ENCODE peak calls at places on chromosomes 5 and 9, in four cellular contexts. T is cardiac fibroblast, M is uterus, P is Panc1. F is an unnamed sample.

GRCh38 chr5:133396187-133396621 is 216.1 kb downstream of the FSTL4 start:
- DNase-seq in T (no peak), M (no peak), P (no peak), F (no peak)

GRCh38 chr5:72920690-72921089 is 35.2 kb upstream of the FCHO2 start:
- DNase-seq in T (peak; percentile 60), M (no peak), P (peak; percentile 45), F (peak; percentile 29)

GRCh38 chr5:154198611-154199230 is 8.2 kb downstream of the GALNT10 start:
- DNase-seq in T (peak; percentile 91), M (no peak), P (peak; percentile 80), F (peak; percentile 24)

GRCh38 chr5:157540124-157540523 is 35.5 kb downstream of the ADAM19 start:
- DNase-seq in T (no peak), M (no peak), P (no peak), F (no peak)

GRCh38 chr5:170809551-170809950 is 26.0 kb downstream of the GABRP start:
- DNase-seq in T (peak; percentile 83), M (no peak), P (no peak), F (peak; percentile 28)

GRCh38 chr9:127567119-127567897 is 44.8 kb upstream of the STXBP1 start:
- DNase-seq in T (peak; percentile 63), M (peak; percentile 56), P (no peak), F (no peak)

GRCh38 chr9:91832322-91832721 is 117.7 kb downstream of the ROR2 start:
- DNase-seq in T (no peak), M (no peak), P (no peak), F (no peak)

GRCh38 chr9:83906144-83906543 is 15.1 kb downstream of the KIF27 start:
- DNase-seq in T (no peak), M (no peak), P (no peak), F (no peak)

GRCh38 chr5:107937198-107937597 is 266.5 kb upstream of the EFNA5 start:
- DNase-seq in T (no peak), M (no peak), P (no peak), F (no peak)

GRCh38 chr9:111621895-111622480 is 9.1 kb upstream of the DNAJC25 start:
- DNase-seq in T (peak; percentile 72), M (peak; percentile 20), P (peak; percentile 51), F (no peak)

GRCh38 chr9:129602598-129603415 is 18.1 kb downstream of the C9orf50 start:
- DNase-seq in T (no peak), M (no peak), P (no peak), F (no peak)

GRCh38 chr5:153896117-153896516 is 142.6 kb downstream of the FAM114A2 start:
- DNase-seq in T (peak; percentile 53), M (no peak), P (no peak), F (no peak)

GRCh38 chr9:27336829-27337228 is 39.9 kb upstream of the EQTN start:
- DNase-seq in T (no peak), M (no peak), P (no peak), F (no peak)

GRCh38 chr9:81753436-81753835 is 64.1 kb upstream of the TLE1 start:
- DNase-seq in T (no peak), M (no peak), P (no peak), F (no peak)

GRCh38 chr5:139569276-139569955 is 8.3 kb downstream of the UBE2D2 start:
- DNase-seq in T (peak; percentile 20), M (no peak), P (no peak), F (no peak)

GRCh38 chr9:77598961-77599360 is 49.2 kb downstream of the GNA14 start:
- DNase-seq in T (no peak), M (no peak), P (no peak), F (no peak)

GRCh38 chr9:79526149-79526672 is 45.6 kb upstream of the TLE4 start:
- DNase-seq in T (no peak), M (no peak), P (no peak), F (no peak)

GRCh38 chr9:123607987-123608565 is 252.1 kb downstream of the CRB2 start:
- DNase-seq in T (no peak), M (no peak), P (no peak), F (no peak)

GRCh38 chr5:1885476-1885755 is 2.7 kb upstream of the IRX4 start:
- DNase-seq in T (no peak), M (no peak), P (no peak), F (no peak)

GRCh38 chr9:15146121-15146820 is 160.7 kb downstream of the TTC39B start:
- DNase-seq in T (no peak), M (no peak), P (no peak), F (no peak)

GRCh38 chr5:169547508-169547907 is 36.1 kb upstream of the SPDL1 start:
- DNase-seq in T (peak; percentile 34), M (no peak), P (no peak), F (no peak)

GRCh38 chr9:115636596-115636995 is 517.0 kb upstream of the PAPPA start:
- DNase-seq in T (no peak), M (no peak), P (no peak), F (no peak)

GRCh38 chr9:127165096-127165495 is 42.7 kb upstream of the ANGPTL2 start:
- DNase-seq in T (no peak), M (peak; percentile 8), P (no peak), F (no peak)

GRCh38 chr5:160199410-160199911 is 29.8 kb upstream of the FABP6 start:
- DNase-seq in T (peak; percentile 55), M (peak; percentile 37), P (no peak), F (no peak)

GRCh38 chr5:40578501-40579451 is 100.9 kb upstream of the PTGER4 start:
- DNase-seq in T (peak; percentile 83), M (no peak), P (peak; percentile 78), F (no peak)

GRCh38 chr5:79133657-79134451 is 22.2 kb downstream of the BHMT start:
- DNase-seq in T (peak; percentile 91), M (peak; percentile 81), P (peak; percentile 78), F (peak; percentile 76)

GRCh38 chr5:122030251-122030650 is 47.8 kb downstream of the LOX start:
- DNase-seq in T (no peak), M (no peak), P (no peak), F (no peak)

GRCh38 chr9:91253488-91253887 is 108.2 kb downstream of the AUH start:
- DNase-seq in T (no peak), M (no peak), P (no peak), F (no peak)

GRCh38 chr9:34343090-34343489 is 13.7 kb downstream of the NUDT2 start:
- DNase-seq in T (no peak), M (peak; percentile 62), P (no peak), F (no peak)

GRCh38 chr9:93674580-93675335 is 98.4 kb downstream of the PHF2 start:
- DNase-seq in T (no peak), M (peak; percentile 10), P (no peak), F (no peak)

GRCh38 chr9:26326473-26327044 is 566.0 kb downstream of the CAAP1 start:
- DNase-seq in T (peak; percentile 84), M (no peak), P (peak; percentile 28), F (peak; percentile 60)

GRCh38 chr5:108983456-108984092 is 235.9 kb downstream of the FER start:
- DNase-seq in T (peak; percentile 33), M (no peak), P (no peak), F (no peak)

GRCh38 chr5:171291371-171291770 is 17.7 kb upstream of the TLX3 start:
- DNase-seq in T (no peak), M (no peak), P (no peak), F (no peak)

GRCh38 chr9:114214181-114214580 is 58.8 kb downstream of the COL27A1 start:
- DNase-seq in T (peak; percentile 36), M (peak; percentile 42), P (no peak), F (no peak)
- H3K4me3 ChIP-seq in T (no peak overlapping the region), M (no peak overlapping the region), P (no peak overlapping the region), F (no peak overlapping the region)

GRCh38 chr9:4849364-4849763 is 56.6 kb downstream of the RCL1 start:
- DNase-seq in T (no peak), M (no peak), P (no peak), F (no peak)
- TF ChIP-seq CTCF in T (no peak), M (no peak), P (no peak), F (no peak)

GRCh38 chr5:34499001-34499734 is 157.0 kb upstream of the RAI14 start:
- DNase-seq in T (peak; percentile 89), M (no peak), P (peak; percentile 66), F (peak; percentile 43)
- H3K4me3 ChIP-seq in T (no peak overlapping the region), M (no peak overlapping the region), P (no peak overlapping the region), F (no peak overlapping the region)

DNA sequence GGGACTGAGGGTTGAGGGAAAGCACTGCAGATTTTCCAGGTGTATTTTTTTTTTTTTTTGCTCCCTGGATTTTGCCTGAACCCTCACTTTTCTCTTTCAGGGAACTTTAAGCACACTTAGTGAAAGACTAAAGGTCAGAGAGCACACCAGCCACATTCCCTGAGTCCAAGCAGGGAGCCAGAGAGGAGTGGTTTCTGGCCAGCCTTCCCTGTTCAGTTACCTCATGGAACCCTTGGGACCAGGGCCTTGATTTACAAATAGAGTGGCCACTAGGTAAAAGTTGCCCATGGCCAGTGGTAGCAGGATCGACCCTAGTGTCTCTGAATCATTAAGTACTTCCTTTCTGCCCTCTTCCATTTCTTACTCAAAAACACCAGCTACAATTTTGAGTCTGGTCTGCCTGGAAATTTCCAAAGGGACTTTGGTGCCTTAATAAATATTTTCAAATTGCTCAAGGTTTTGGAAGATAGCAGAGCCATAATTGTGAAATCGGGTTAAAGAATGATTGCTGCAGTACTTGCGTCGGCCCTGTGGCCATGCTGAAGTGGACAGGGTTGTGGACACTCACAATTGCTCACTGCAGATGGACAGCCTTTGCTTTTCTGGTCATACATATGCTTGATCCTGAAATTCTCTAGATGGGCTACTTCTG is 14.5 kb downstream of the PALM2AKAP2 start:
- DNase-seq in T (peak; percentile 14), M (no peak), P (no peak), F (no peak)
- TF ChIP-seq CTCF in T (no peak), M (no peak), P (no peak), F (no peak)

GRCh38 chr9:136078025-136078424 is 17.1 kb downstream of the NACC2 start:
- DNase-seq in T (no peak), M (no peak), P (no peak), F (no peak)

GRCh38 chr9:136074706-136075105 is 20.4 kb downstream of the NACC2 start:
- DNase-seq in T (no peak), M (no peak), P (no peak), F (no peak)

GRCh38 chr9:136077491-136077890 is 17.6 kb downstream of the NACC2 start:
- DNase-seq in T (no peak), M (no peak), P (no peak), F (no peak)

GRCh38 chr9:136075134-136075841 is 19.8 kb downstream of the NACC2 start:
- DNase-seq in T (no peak), M (no peak), P (no peak), F (no peak)

DNA sequence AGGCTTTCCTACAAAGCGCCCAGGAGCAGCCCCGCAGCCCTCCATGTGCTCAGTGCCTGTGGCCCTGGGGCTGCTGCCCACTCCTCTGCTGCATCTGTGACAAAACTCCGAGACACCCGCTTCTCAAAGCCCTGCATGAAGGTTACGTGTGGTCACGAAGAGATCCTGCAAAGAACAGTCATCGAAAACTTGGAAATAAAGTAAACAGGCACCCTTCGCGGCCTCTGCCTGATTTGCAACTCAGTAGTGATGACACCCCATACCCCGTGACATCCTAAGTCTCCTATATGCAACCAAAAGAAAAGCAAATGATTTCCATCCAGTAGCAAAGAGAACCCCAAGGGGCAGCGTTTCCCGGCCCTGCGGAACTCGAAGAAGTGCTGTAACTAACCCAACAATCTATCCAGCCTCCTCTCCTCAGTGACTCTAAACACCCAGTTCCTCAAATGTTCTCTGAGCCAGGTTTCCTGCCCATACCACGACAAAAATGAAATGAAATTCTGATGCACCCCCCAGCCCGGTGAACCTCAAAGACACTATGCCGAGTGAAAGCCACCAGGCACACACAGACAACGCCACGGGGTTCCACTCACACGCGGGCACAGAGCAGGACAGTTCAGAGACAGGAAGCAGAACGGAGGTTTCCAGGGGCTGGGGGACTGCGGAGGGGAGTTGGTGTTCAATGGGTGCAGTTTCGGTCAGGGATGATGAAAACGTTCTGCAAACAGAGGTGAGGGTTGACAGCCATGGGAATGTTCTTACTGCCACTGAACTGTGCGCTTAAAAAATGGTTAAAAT is 19.0 kb downstream of the NACC2 start:
- DNase-seq in T (no peak), M (no peak), P (no peak), F (no peak)
- H3K4me3 ChIP-seq in T (no peak overlapping the region), M (no peak overlapping the region), P (no peak overlapping the region), F (no peak overlapping the region)